ENCODE peak calls at places on chromosomes 2 and 18, in five cellular contexts. Q is stomach, H is SK-N-SH, R is transverse colon, A is tibial nerve. E is an unnamed sample.

GRCh38 chr2:142136571-142136970 is 5.8 kb upstream of the LRP1B start:
- DNase-seq in Q (no peak), R (no peak), H (no peak), A (no peak), E (no peak)

GRCh38 chr2:203535078-203535783 is at the start of gene RAPH1:
- DNase-seq in R (peak; percentile 90), A (peak; percentile 52), H (peak; percentile 95), Q (peak; percentile 87), E (peak; percentile 73)

GRCh38 chr2:54457326-54458023 is 1.3 kb downstream of the SPTBN1 start:
- DNase-seq in H (peak; percentile 72), A (no peak), Q (peak; percentile 39), R (no peak), E (peak; percentile 63)

GRCh38 chr18:67302043-67302442 is 214.5 kb downstream of the DSEL start:
- DNase-seq in H (no peak), Q (no peak), R (no peak), A (no peak), E (no peak)

GRCh38 chr2:219254590-219255219 is 987 bp upstream of the TUBA4A start:
- DNase-seq in Q (no peak), A (no peak), R (no peak), H (no peak), E (no peak)

GRCh38 chr2:45839388-45840251 is 188.1 kb downstream of the PRKCE start:
- DNase-seq in Q (no peak), R (no peak), A (no peak), H (peak; percentile 63), E (no peak)

GRCh38 chr2:196677404-196677803 is 37.9 kb downstream of the CCDC150 start:
- DNase-seq in Q (no peak), A (no peak), R (no peak), H (peak; percentile 25), E (no peak)

GRCh38 chr2:46770622-46771021 is 145.0 kb downstream of the MCFD2 start:
- DNase-seq in H (no peak), Q (no peak), R (no peak), A (no peak), E (no peak)

GRCh38 chr2:188142636-188143035 is 149.0 kb upstream of the GULP1 start:
- DNase-seq in R (no peak), Q (no peak), A (no peak), H (no peak), E (no peak)

GRCh38 chr2:64400103-64400728 is 53.7 kb upstream of the LGALSL start:
- DNase-seq in Q (no peak), A (no peak), R (no peak), H (no peak), E (no peak)

GRCh38 chr18:51498085-51498855 is 300.8 kb upstream of the MEX3C start:
- DNase-seq in H (no peak), A (no peak), Q (no peak), R (no peak), E (no peak)

GRCh38 chr2:33933203-33933602 is 334.1 kb upstream of the FAM98A start:
- DNase-seq in R (no peak), Q (no peak), H (no peak), A (no peak), E (no peak)

GRCh38 chr18:33114749-33115148 is 325.8 kb downstream of the CCDC178 start:
- DNase-seq in A (no peak), Q (no peak), H (no peak), R (no peak), E (no peak)

GRCh38 chr2:47653909-47654789 is 128.8 kb upstream of the MSH6 start:
- DNase-seq in R (peak; percentile 54), Q (no peak), H (peak; percentile 69), A (no peak), E (peak; percentile 51)

GRCh38 chr18:48166971-48167370 is 236.5 kb upstream of the SMAD2 start:
- DNase-seq in A (no peak), H (no peak), Q (peak; percentile 45), R (peak; percentile 67), E (peak; percentile 61)

GRCh38 chr18:9008709-9009635 is 93.5 kb upstream of the NDUFV2 start:
- DNase-seq in R (no peak), H (peak; percentile 40), Q (peak; percentile 31), A (no peak), E (no peak)

GRCh38 chr2:74290466-74291216 is 52.6 kb downstream of the SLC4A5 start:
- DNase-seq in A (no peak), H (no peak), R (peak; percentile 37), Q (peak; percentile 48), E (no peak)

GRCh38 chr2:119449526-119449925 is 17.9 kb downstream of the TMEM37 start:
- DNase-seq in A (no peak), Q (no peak), H (peak; percentile 42), R (no peak), E (no peak)

GRCh38 chr2:238096311-238097011 is 3.7 kb upstream of the ESPNL start:
- DNase-seq in H (peak; percentile 27), Q (peak; percentile 23), R (no peak), A (no peak), E (no peak)

GRCh38 chr2:111618953-111619902 is 264.8 kb downstream of the ANAPC1 start:
- DNase-seq in Q (no peak), H (no peak), A (no peak), R (no peak), E (no peak)

GRCh38 chr2:98374958-98375570 is 28.8 kb downstream of the CNGA3 start:
- DNase-seq in Q (no peak), A (no peak), H (peak; percentile 44), R (no peak), E (no peak)

GRCh38 chr2:20356042-20356441 is 5.4 kb upstream of the PUM2 start:
- DNase-seq in R (no peak), A (no peak), H (no peak), Q (no peak), E (no peak)

GRCh38 chr2:233247744-233248143 is 3.7 kb upstream of the ATG16L1 start:
- DNase-seq in R (no peak), A (no peak), H (no peak), Q (no peak), E (no peak)

DNA sequence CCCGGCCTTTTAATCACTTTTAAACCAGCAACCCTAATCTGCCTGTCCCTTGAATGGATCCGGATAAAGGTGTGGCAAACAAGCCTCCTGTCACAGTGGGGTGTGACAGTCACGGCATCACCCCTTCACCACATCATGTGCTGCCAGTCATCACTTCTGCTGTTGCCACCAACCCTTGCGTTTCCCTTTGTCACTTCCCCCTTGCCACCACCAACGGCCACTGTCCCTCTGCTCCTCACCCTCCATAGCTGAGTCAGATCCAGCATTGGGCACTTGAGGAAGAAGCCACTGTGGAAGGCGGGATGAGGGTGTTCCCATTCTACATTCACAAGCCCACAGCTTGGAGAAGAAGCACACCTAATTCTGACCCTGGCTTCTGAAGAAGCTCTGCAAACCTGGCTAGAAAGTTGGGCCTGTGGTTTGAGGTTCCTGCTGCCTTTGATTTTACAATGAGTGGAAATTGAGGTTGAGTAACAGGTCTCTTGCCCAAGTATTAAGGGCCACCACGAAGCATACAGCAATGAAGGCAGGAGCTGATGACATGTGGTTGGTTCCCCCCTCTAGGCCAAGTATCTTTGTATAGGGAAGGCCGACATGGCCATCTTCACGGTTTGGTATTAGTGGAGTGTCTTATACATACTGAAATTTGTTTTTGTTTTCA is 22.9 kb upstream of the DARS1 start:
- DNase-seq in R (peak; percentile 46), A (no peak), Q (peak; percentile 52), H (no peak), E (no peak)
- TF ChIP-seq EP300 in R (no peak), A (peak; percentile 67), Q (no peak), H (no peak), E (no peak)

GRCh38 chr2:16330571-16331351 is 334.9 kb downstream of the CYRIA start:
- DNase-seq in A (no peak), H (no peak), Q (no peak), R (no peak), E (no peak)
- TF ChIP-seq EP300 in A (no peak), H (no peak), Q (no peak), R (no peak), E (no peak)

DNA sequence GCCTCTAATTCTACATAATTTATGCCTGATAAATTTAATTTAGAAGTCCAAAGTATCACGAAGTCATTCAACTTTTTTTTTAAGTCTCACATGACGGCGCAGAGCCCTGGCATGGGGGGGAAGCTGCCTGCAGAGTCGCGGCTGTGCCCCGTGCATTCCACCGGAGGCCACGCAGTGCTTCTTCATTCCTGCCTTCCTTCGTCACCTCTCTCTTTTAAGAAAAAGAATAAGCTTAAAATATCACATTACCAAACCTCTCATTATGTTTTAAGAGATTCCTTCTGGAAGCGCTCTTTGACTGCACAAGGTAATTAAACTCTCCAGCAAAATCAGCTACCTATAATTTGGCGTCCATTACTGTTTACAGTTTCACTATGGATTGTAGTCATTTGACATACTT is 20.3 kb upstream of the KIDINS220 start:
- DNase-seq in A (no peak), H (no peak), Q (no peak), R (no peak), E (no peak)
- TF ChIP-seq EP300 in A (no peak), H (no peak), Q (no peak), R (no peak), E (no peak)

DNA sequence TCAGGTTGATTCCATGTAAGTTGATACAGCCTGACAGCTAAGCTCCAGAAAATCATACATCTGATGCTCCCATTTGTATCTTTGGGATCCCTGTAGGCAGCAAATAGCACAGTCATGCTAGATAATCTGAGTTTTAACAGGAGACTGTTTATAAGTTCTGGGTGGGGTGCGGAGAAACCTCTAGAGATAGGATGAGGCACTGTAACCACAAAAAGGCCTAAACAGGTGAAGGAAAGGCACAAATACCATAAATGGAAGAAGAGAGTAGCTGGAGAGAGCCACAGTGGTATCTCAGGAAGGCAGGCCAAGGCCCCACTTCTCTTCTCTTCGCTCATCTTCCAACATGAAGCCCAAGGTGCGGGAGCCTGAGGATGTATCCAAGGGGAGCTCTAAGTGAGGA is 18.1 kb upstream of the B4GALT6 start:
- DNase-seq in A (no peak), R (no peak), Q (no peak), H (no peak), E (no peak)
- TF ChIP-seq EP300 in A (no peak), R (no peak), Q (no peak), H (no peak), E (no peak)

DNA sequence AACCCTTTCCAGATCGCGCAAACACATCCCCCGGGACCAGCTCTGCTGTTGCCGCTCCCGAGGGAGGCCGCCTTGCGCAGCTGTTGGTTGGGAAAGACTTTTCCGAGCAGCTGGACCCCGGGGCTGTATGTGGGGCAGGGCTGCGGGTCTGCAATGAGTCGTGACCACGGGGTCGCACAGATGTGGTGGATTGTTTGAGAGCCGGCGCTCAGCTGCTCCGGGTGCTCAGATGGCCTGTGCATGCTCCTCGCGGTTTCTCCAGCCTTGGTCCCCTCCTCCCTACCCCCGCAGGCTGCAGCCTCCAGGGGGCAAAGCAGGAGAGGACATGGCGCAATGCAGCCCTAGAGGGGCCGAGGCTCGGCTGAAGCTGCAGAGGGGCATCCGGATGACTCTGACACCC is 105.2 kb upstream of the OTOS start:
- DNase-seq in R (no peak), H (no peak), A (no peak), Q (peak; percentile 25), E (peak; percentile 34)
- TF ChIP-seq EP300 in R (no peak), H (no peak), A (peak; percentile 73), Q (no peak), E (no peak)

GRCh38 chr2:102098756-102099155 is 43.8 kb upstream of the IL1R1 start:
- DNase-seq in A (no peak), R (no peak), H (no peak), Q (no peak), E (no peak)

GRCh38 chr2:102099536-102100293 is 42.8 kb upstream of the IL1R1 start:
- DNase-seq in Q (no peak), R (no peak), H (no peak), A (no peak), E (no peak)

GRCh38 chr2:102101844-102102635 is 40.5 kb upstream of the IL1R1 start:
- DNase-seq in A (no peak), Q (no peak), R (no peak), H (no peak), E (no peak)

GRCh38 chr2:102101097-102101843 is 41.3 kb upstream of the IL1R1 start:
- DNase-seq in A (no peak), R (no peak), H (no peak), Q (no peak), E (no peak)

GRCh38 chr2:102100371-102101096 is 42.0 kb upstream of the IL1R1 start:
- DNase-seq in Q (no peak), R (no peak), A (no peak), H (no peak), E (no peak)
- TF ChIP-seq EP300 in Q (no peak), R (peak; percentile 18), A (no peak), H (peak; percentile 13), E (no peak)

E was measured in ovary.